ENCODE peak calls at places on chromosome 20, in six cellular contexts. E is choroid plexus epithelial cell, H is colonic mucosa, D is body of pancreas, F is transverse colon, K is GM20000. R is an unnamed sample.

GRCh38 chr20:43925786-43926185 is 11.1 kb downstream of the TOX2 start:
- DNase-seq in E (peak), H (peak), D (peak), F (peak), K (no peak), R (peak)

GRCh38 chr20:63141531-63141930 is 74.4 kb downstream of the YTHDF1 start:
- DNase-seq in E (no peak), H (no peak), D (no peak), F (no peak), K (no peak), R (no peak)

GRCh38 chr20:13344671-13345070 is 123.6 kb downstream of the ISM1 start:
- DNase-seq in E (no peak), H (no peak), D (no peak), F (no peak), K (no peak), R (no peak)

GRCh38 chr20:37892001-37892400 is 10.9 kb upstream of the VSTM2L start:
- DNase-seq in E (no peak), H (no peak), D (peak), F (no peak), K (no peak), R (no peak)

GRCh38 chr20:53623454-53624206 is 30.0 kb upstream of the ZNF217 start:
- DNase-seq in E (peak), H (peak), D (peak), F (peak), K (no peak), R (no peak)

GRCh38 chr20:297098-297924 is at the start of gene ZCCHC3:
- DNase-seq in E (peak), H (peak), D (peak), F (peak), K (peak), R (peak)

GRCh38 chr20:62875419-62876355 is 14.1 kb upstream of the TCFL5 start:
- DNase-seq in E (peak), H (peak), D (peak), F (peak), K (no peak), R (peak)

GRCh38 chr20:56616704-56617103 is 12.4 kb upstream of the TFAP2C start:
- DNase-seq in E (no peak), H (no peak), D (no peak), F (no peak), K (no peak), R (no peak)

GRCh38 chr20:2314759-2315439 is 19.1 kb downstream of the TGM3 start:
- DNase-seq in E (peak), H (no peak), D (no peak), F (no peak), K (no peak), R (peak)

GRCh38 chr20:32454164-32455145 is 96.3 kb downstream of the ASXL1 start:
- DNase-seq in E (no peak), H (no peak), D (no peak), F (no peak), K (no peak), R (no peak)

GRCh38 chr20:10467985-10468845 is 33.1 kb downstream of the SLX4IP start:
- DNase-seq in E (peak), H (no peak), D (no peak), F (no peak), K (no peak), R (no peak)

GRCh38 chr20:10466325-10466724 is 31.2 kb downstream of the SLX4IP start:
- DNase-seq in E (no peak), H (no peak), D (no peak), F (no peak), K (no peak), R (no peak)

GRCh38 chr20:10466855-10467254 is 31.8 kb downstream of the SLX4IP start:
- DNase-seq in E (no peak), H (no peak), D (no peak), F (no peak), K (no peak), R (no peak)

GRCh38 chr20:10474606-10475184 is 39.6 kb downstream of the SLX4IP start:
- DNase-seq in E (no peak), H (no peak), D (no peak), F (no peak), K (no peak), R (peak)

GRCh38 chr20:10469599-10469998 is 34.5 kb downstream of the SLX4IP start:
- DNase-seq in E (peak), H (peak), D (peak), F (peak), K (peak), R (no peak)
- TF ChIP-seq CTCF in E (peak), H (peak), D (peak), F (peak), K (peak), R (no peak)

GRCh38 chr20:3380228-3381070 is 27.0 kb downstream of the DNAAF9 start:
- DNase-seq in E (peak), H (no peak), D (no peak), F (no peak), K (no peak), R (no peak)

GRCh38 chr20:3378138-3378537 is 29.3 kb downstream of the DNAAF9 start:
- DNase-seq in E (no peak), H (no peak), D (no peak), F (no peak), K (no peak), R (no peak)

GRCh38 chr20:3377644-3378043 is 29.8 kb downstream of the DNAAF9 start:
- DNase-seq in E (no peak), H (no peak), D (no peak), F (no peak), K (no peak), R (no peak)

GRCh38 chr20:3383878-3384495 is 23.5 kb downstream of the DNAAF9 start:
- DNase-seq in E (no peak), H (no peak), D (no peak), F (no peak), K (no peak), R (no peak)

GRCh38 chr20:3382836-3383235 is 24.6 kb downstream of the DNAAF9 start:
- DNase-seq in E (no peak), H (no peak), D (no peak), F (no peak), K (no peak), R (no peak)
- TF ChIP-seq CTCF in E (no peak), H (no peak), D (no peak), F (no peak), K (no peak), R (no peak)

DNA sequence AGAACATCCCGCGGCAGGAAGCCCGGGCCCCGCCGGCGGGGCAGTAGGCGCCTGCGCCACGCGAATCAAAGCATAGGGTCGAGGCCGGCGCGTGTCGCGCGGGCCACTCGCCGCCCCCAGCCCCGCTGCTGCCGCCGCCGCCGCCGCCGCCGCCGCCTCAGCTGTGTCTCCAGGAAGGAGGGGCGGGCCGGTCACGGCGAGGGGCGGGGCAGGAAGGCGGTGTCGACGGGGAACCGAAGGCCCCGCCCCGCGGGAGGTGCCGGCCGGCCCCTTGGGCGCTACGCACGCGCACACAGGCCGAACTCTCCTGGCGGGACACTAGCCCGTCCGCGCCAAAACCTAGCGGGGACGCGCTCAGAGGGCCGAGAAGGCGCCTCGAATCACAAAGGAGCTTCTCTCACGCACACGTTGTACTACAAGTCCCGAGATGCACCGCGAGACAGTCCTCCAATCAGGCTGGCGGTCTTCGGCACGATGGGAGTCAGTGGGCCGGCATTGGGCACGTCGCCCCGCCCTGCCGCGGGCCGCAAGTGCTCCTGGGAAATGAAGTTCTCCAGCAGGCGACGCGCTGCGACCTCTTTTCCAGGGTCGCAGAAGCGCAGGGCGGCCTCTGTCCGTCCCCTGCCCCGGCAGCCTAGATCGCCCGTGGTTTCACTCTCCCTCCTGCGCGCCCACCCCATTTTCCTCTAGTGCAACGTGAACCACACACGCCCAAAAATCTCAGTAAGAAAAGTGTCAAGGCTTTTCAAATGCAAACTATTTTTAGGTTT is at the start of gene RALGAPA2:
- DNase-seq in E (peak), H (peak), D (peak), F (peak), K (peak), R (peak)
- TF ChIP-seq CTCF in E (no peak), H (no peak), D (peak), F (no peak), K (no peak), R (no peak)

GRCh38 chr20:34301587-34302311 is 1.4 kb downstream of the AHCY start:
- DNase-seq in E (no peak), H (no peak), D (no peak), F (peak), K (no peak), R (no peak)

GRCh38 chr20:34302723-34303528 is at the start of gene AHCY:
- DNase-seq in E (peak), H (peak), D (peak), F (peak), K (peak), R (peak)

GRCh38 chr20:34300809-34301586 is 2.2 kb downstream of the AHCY start:
- DNase-seq in E (no peak), H (no peak), D (no peak), F (no peak), K (no peak), R (no peak)

GRCh38 chr20:34299925-34300806 is 3.0 kb downstream of the AHCY start:
- DNase-seq in E (peak), H (no peak), D (no peak), F (no peak), K (no peak), R (no peak)

DNA sequence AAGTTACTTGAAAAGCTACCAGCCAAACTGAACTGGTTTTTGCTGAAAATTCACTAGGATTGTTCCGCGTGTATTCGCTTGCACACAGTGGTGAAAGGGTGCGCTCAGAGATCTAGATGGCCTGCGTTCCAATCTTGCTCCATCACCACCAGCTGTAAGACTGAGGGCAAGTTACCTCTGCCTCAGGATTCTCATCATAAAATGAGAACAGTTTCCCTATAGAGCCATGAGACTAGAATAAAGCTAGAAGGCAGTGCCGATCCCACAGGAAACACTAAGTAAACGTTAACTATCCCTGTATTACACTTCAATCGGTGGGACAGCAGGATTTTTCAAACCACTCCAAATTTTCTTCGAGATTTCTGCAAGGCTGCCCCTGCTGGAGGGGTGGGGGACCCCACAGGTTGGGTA is 838 bp downstream of the AHCY start:
- DNase-seq in E (peak), H (no peak), D (no peak), F (no peak), K (no peak), R (no peak)
- TF ChIP-seq CTCF in E (peak), H (no peak), D (no peak), F (peak), K (no peak), R (no peak)

DNA sequence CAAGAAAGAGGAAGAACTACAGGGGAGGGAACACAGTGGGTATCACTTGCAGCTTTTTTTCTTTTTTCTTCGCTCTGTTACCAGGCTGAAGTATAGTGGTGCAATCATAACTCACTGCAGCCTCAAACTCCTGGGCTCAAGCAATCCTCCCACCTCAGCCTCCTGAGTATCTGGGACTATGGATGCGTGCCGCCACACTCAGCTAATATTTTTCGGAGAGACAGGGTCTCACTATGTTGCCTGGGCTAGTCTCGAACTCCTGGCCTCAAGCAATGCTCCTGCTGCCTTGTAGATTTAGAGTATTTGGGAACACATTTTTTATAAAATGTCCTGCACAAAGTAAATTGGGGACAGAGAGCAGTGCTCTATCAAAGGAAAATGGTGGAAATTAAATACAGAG is 28.3 kb downstream of the PARD6B start:
- DNase-seq in E (no peak), H (no peak), D (no peak), F (no peak), K (no peak), R (no peak)
- TF ChIP-seq CTCF in E (no peak), H (no peak), D (no peak), F (no peak), K (no peak), R (no peak)